ENCODE peak calls at places on chromosomes 1 and 21, in seven cellular contexts. M is cardiac muscle cell, T is HTR-8/SVneo, W is AG08395, C is hypothalamus, I is fibroblast of lung, A is cardiac fibroblast. P is an unnamed sample.

GRCh38 chr1:72037745-72038343 is 244.5 kb downstream of the NEGR1 start:
- DNase-seq in W (peak), A (peak), M (peak), C (no peak), T (no peak), I (peak), P (peak)

GRCh38 chr1:46522184-46522968 is 29.1 kb downstream of the KNCN start:
- DNase-seq in W (peak), T (no peak), C (no peak), I (peak), A (peak), M (no peak), P (peak)

GRCh38 chr1:86194491-86195034 is 38.0 kb upstream of the COL24A1 start:
- DNase-seq in I (peak), M (no peak), T (no peak), W (no peak), A (no peak), C (no peak), P (no peak)

GRCh38 chr1:5156416-5156815 is 502.0 kb downstream of the AJAP1 start:
- DNase-seq in M (no peak), I (no peak), C (no peak), T (no peak), W (no peak), A (no peak), P (no peak)

GRCh38 chr1:2933431-2934172 is 87.7 kb upstream of the ACTRT2 start:
- DNase-seq in I (no peak), C (no peak), A (no peak), W (no peak), M (no peak), T (no peak), P (no peak)

GRCh38 chr1:228801068-228801467 is 65.8 kb downstream of the RHOU start:
- DNase-seq in T (no peak), C (no peak), I (no peak), A (no peak), W (no peak), M (no peak), P (no peak)

GRCh38 chr1:90400121-90400520 is 317.0 kb downstream of the BARHL2 start:
- DNase-seq in I (peak), A (peak), C (no peak), W (no peak), T (no peak), M (no peak), P (no peak)

GRCh38 chr21:46472246-46472645 is 13.6 kb downstream of the DIP2A start:
- DNase-seq in M (no peak), A (no peak), T (no peak), C (no peak), I (no peak), W (no peak), P (no peak)

GRCh38 chr1:21468597-21468996 is 28.7 kb downstream of the NBPF3 start:
- DNase-seq in A (peak), T (no peak), W (no peak), I (no peak), M (peak), C (no peak), P (peak)

GRCh38 chr1:66346057-66346795 is 187.7 kb upstream of the SGIP1 start:
- DNase-seq in C (no peak), A (no peak), T (no peak), M (no peak), W (no peak), I (no peak), P (no peak)

GRCh38 chr1:12516741-12517140 is 101.3 kb downstream of the DHRS3 start:
- DNase-seq in C (no peak), A (no peak), I (no peak), W (no peak), M (no peak), T (no peak), P (no peak)

GRCh38 chr1:20100632-20101355 is 18.5 kb downstream of the PLA2G2D start:
- DNase-seq in M (peak), W (peak), T (peak), C (no peak), I (peak), A (peak), P (peak)

GRCh38 chr1:59446257-59446901 is 149.5 kb downstream of the FGGY start:
- DNase-seq in A (peak), I (peak), C (no peak), M (peak), T (no peak), W (peak), P (peak)

GRCh38 chr21:45105906-45106485 is 31.6 kb downstream of the ADARB1 start:
- DNase-seq in M (no peak), I (no peak), W (no peak), A (peak), T (no peak), C (no peak), P (no peak)

GRCh38 chr1:204212715-204213114 is 1.1 kb downstream of the GOLT1A start:
- DNase-seq in C (no peak), W (no peak), I (no peak), A (no peak), T (no peak), M (no peak), P (no peak)

GRCh38 chr1:203666621-203667020 is 40.0 kb downstream of the ATP2B4 start:
- DNase-seq in T (no peak), I (peak), C (no peak), M (no peak), A (no peak), W (no peak), P (no peak)

GRCh38 chr1:19331262-19331878 is 19.2 kb downstream of the SLC66A1 start:
- DNase-seq in A (no peak), C (no peak), W (no peak), T (no peak), M (no peak), I (no peak), P (no peak)

GRCh38 chr1:42210421-42211133 is 46.0 kb upstream of the GUCA2A start:
- DNase-seq in M (no peak), A (peak), C (no peak), T (no peak), W (no peak), I (peak), P (peak)

GRCh38 chr1:103194060-103194459 is 85.7 kb upstream of the COL11A1 start:
- DNase-seq in A (no peak), W (no peak), C (no peak), I (peak), T (no peak), M (no peak), P (no peak)

GRCh38 chr1:184088037-184088436 is 36.5 kb downstream of the TSEN15 start:
- DNase-seq in W (no peak), A (no peak), M (no peak), T (no peak), I (no peak), C (no peak), P (no peak)

GRCh38 chr1:10693497-10694273 is 102.8 kb downstream of the CASZ1 start:
- DNase-seq in I (peak), A (peak), W (peak), M (peak), T (peak), C (no peak), P (no peak)

GRCh38 chr1:70864302-70864701 is 183.3 kb downstream of the PTGER3 start:
- DNase-seq in C (no peak), I (no peak), A (peak), M (no peak), W (peak), T (no peak), P (peak)

GRCh38 chr1:1059494-1060280 is 14.4 kb downstream of the RNF223 start:
- DNase-seq in W (peak), C (peak), I (peak), M (peak), T (peak), A (peak), P (peak)